ENCODE peak calls at places on chromosomes 4 and X, in five cellular contexts. S is fibroblast of lung; Z is CD8-positive, alpha-beta T cell; G is cardiac fibroblast; E is WERI-Rb-1. Y is an unnamed sample.

GRCh38 chr4:31362756-31363155 is 642.6 kb downstream of the PCDH7 start:
- DNase-seq in S (peak), Z (no peak), G (peak), E (no peak), Y (peak)

GRCh38 chrX:44952329-44953027 is 79.5 kb downstream of the KDM6A start:
- DNase-seq in S (no peak), Z (no peak), G (no peak), E (no peak), Y (no peak)

GRCh38 chr4:81743731-81744465 is 272.2 kb upstream of the RASGEF1B start:
- DNase-seq in S (no peak), Z (no peak), G (no peak), E (peak), Y (no peak)

GRCh38 chrX:2628751-2629315 is 62.3 kb upstream of the CD99 start:
- DNase-seq in S (no peak), Z (peak), G (no peak), E (no peak), Y (no peak)

GRCh38 chr4:77601614-77602187 is 3.9 kb upstream of the CXCL13 start:
- DNase-seq in S (no peak), Z (no peak), G (no peak), E (no peak), Y (no peak)

GRCh38 chr4:187141101-187141500 is 417.4 kb upstream of the FAT1 start:
- DNase-seq in S (no peak), Z (no peak), G (no peak), E (no peak), Y (no peak)

GRCh38 chr4:72006576-72006975 is 25.2 kb upstream of the NPFFR2 start:
- DNase-seq in S (no peak), Z (no peak), G (peak), E (no peak), Y (peak)

GRCh38 chrX:153381684-153382532 is 19.2 kb downstream of the PNMA6E start:
- DNase-seq in S (peak), Z (no peak), G (peak), E (peak), Y (peak)

GRCh38 chr4:112038861-112039260 is 106.4 kb upstream of the FAM241A start:
- DNase-seq in S (no peak), Z (no peak), G (no peak), E (no peak), Y (peak)

GRCh38 chr4:64857198-64857597 is 447.9 kb upstream of the TECRL start:
- DNase-seq in S (no peak), Z (no peak), G (no peak), E (no peak), Y (no peak)

GRCh38 chrX:48971325-48972213 is at the start of gene KCND1:
- DNase-seq in S (peak), Z (no peak), G (peak), E (peak), Y (peak)

GRCh38 chr4:2843909-2844584 is 403 bp downstream of the ADD1 start:
- DNase-seq in S (peak), Z (no peak), G (peak), E (peak), Y (peak)

GRCh38 chr4:20078644-20079043 is 173.1 kb upstream of the SLIT2 start:
- DNase-seq in S (no peak), Z (no peak), G (no peak), E (no peak), Y (no peak)

GRCh38 chr4:118058955-118059354 is 24.7 kb downstream of the NDST3 start:
- DNase-seq in S (no peak), Z (no peak), G (no peak), E (no peak), Y (no peak)

GRCh38 chrX:78746496-78746895 is 1.0 kb upstream of the LPAR4 start:
- DNase-seq in S (no peak), Z (no peak), G (no peak), E (no peak), Y (no peak)

GRCh38 chr4:165834116-165834515 is 38.9 kb upstream of the TLL1 start:
- DNase-seq in S (no peak), Z (no peak), G (no peak), E (no peak), Y (no peak)

GRCh38 chrX:72073614-72074013 is 58.1 kb downstream of the RTL5 start:
- DNase-seq in S (no peak), Z (no peak), G (no peak), E (no peak), Y (no peak)

GRCh38 chr4:89307446-89308160 is at the start of gene GPRIN3:
- DNase-seq in S (peak), Z (peak), G (peak), E (peak), Y (peak)

GRCh38 chr4:161696957-161697356 is 466.8 kb downstream of the FSTL5 start:
- DNase-seq in S (no peak), Z (no peak), G (no peak), E (no peak), Y (no peak)

GRCh38 chrX:153626025-153626633 is 20.9 kb upstream of the DUSP9 start:
- DNase-seq in S (no peak), Z (no peak), G (no peak), E (no peak), Y (no peak)

GRCh38 chrX:136030357-136031225 is 45.4 kb downstream of the SLC9A6 start:
- DNase-seq in S (peak), Z (no peak), G (peak), E (no peak), Y (peak)

GRCh38 chrX:150587585-150588503 is 19.4 kb downstream of the MTM1 start:
- DNase-seq in S (peak), Z (peak), G (peak), E (peak), Y (peak)

GRCh38 chrX:115341421-115341820 is 51.9 kb downstream of the LUZP4 start:
- DNase-seq in S (no peak), Z (no peak), G (no peak), E (no peak), Y (no peak)

GRCh38 chr4:16537926-16538325 is 311.7 kb upstream of the TAPT1 start:
- DNase-seq in S (no peak), Z (no peak), G (no peak), E (no peak), Y (no peak)

GRCh38 chr4:92387459-92388069 is 83.8 kb downstream of the GRID2 start:
- DNase-seq in S (peak), Z (no peak), G (peak), E (peak), Y (peak)

GRCh38 chrX:40012800-40013682 is 84.7 kb downstream of the BCOR start:
- DNase-seq in S (peak), Z (peak), G (peak), E (peak), Y (peak)

GRCh38 chrX:119871599-119872395 is at the start of the genes NDUFA1 and RNF113A:
- DNase-seq in S (peak), Z (peak), G (peak), E (peak), Y (peak)

GRCh38 chr4:39227906-39228305 is 45.6 kb downstream of the WDR19 start:
- DNase-seq in S (no peak), Z (no peak), G (peak), E (no peak), Y (peak)

GRCh38 chrX:107747596-107748161 is 27.9 kb downstream of the TSC22D3 start:
- DNase-seq in S (peak), Z (no peak), G (peak), E (no peak), Y (peak)

GRCh38 chr4:15469402-15470148 is at the start of gene CC2D2A:
- DNase-seq in S (peak), Z (no peak), G (peak), E (peak), Y (peak)

GRCh38 chr4:86256086-86256485 is 103.8 kb downstream of the MAPK10 start:
- DNase-seq in S (no peak), Z (no peak), G (no peak), E (no peak), Y (no peak)

GRCh38 chr4:52660643-52661042 is 1.5 kb upstream of the USP46 start:
- DNase-seq in S (no peak), Z (no peak), G (no peak), E (no peak), Y (no peak)

GRCh38 chrX:73563740-73564073 is 710 bp downstream of the CHIC1 start:
- DNase-seq in S (peak), Z (no peak), G (peak), E (no peak), Y (peak)

GRCh38 chr4:140427104-140427918 is at the start of gene CLGN:
- DNase-seq in S (peak), Z (peak), G (peak), E (peak), Y (peak)

GRCh38 chr4:72076562-72076961 is 44.8 kb downstream of the NPFFR2 start:
- DNase-seq in S (no peak), Z (no peak), G (peak), E (no peak), Y (peak)

GRCh38 chrX:70434914-70435586 is 9.6 kb upstream of the DLG3 start:
- DNase-seq in S (peak), Z (no peak), G (peak), E (no peak), Y (peak)

GRCh38 chr4:70765368-70765767 is 43.6 kb downstream of the RUFY3 start:
- DNase-seq in S (no peak), Z (no peak), G (no peak), E (no peak), Y (no peak)
- H3K4me3 ChIP-seq in S (no peak), Z (no peak), G (no peak), E (no peak), Y (no peak)

GRCh38 chr4:4432341-4433125 is 45.6 kb downstream of the NSG1 start:
- DNase-seq in S (no peak), Z (no peak), G (no peak), E (no peak), Y (no peak)

GRCh38 chr4:4427478-4427870 is 40.6 kb downstream of the NSG1 start:
- DNase-seq in S (no peak), Z (no peak), G (no peak), E (no peak), Y (no peak)

GRCh38 chr4:4427886-4428285 is 41.0 kb downstream of the NSG1 start:
- DNase-seq in S (no peak), Z (peak), G (no peak), E (no peak), Y (no peak)

GRCh38 chr4:4428966-4429875 is 42.3 kb downstream of the NSG1 start:
- DNase-seq in S (no peak), Z (no peak), G (no peak), E (peak), Y (no peak)

DNA sequence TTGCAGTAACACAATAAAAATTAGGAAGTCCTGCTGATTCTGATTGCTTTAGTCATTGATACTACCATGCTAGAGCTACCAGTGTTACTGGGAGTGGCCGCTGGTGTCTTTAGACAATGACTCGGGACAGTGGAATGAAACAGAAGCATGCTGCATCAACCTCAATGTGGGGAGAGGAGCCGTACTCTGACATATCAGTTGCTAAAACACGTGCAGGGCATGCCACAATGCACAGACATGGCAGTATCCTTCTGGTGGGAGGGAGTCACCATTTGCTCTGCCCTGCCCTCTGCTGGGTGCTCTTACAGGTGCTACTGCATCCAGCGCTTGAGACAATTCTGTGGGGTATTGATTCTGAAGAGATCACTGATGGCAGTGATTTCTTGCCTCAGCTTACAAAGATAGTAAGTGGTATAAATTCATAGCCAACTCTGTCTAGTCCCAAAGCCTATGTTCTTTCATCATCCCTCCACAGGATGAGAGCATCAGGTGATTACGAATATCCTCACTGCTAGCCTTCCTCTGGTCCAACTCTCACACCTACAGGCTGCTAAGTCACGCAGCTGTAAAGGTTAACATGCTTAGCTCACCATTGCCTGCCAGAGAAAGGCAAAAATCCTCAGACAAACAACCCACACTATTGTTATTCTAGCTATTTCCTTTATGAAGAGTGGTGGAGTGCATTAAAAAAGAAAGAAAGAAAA is 43.7 kb downstream of the NSG1 start:
- DNase-seq in S (peak), Z (peak), G (peak), E (peak), Y (peak)
- TF ChIP-seq CTCF in S (peak), Z (peak), G (peak), E (peak), Y (peak)

GRCh38 chr4:74037076-74037475 is 1.4 kb downstream of the CXCL3 start:
- DNase-seq in S (no peak), Z (no peak), G (no peak), E (peak), Y (no peak)
- H3K4me3 ChIP-seq in S (no peak), Z (no peak), G (peak), E (no peak), Y (peak)

GRCh38 chr4:182749768-182750167 is 167.4 kb downstream of the DCTD start:
- DNase-seq in S (no peak), Z (no peak), G (no peak), E (no peak), Y (no peak)
- TF ChIP-seq CTCF in S (no peak), Z (no peak), G (no peak), E (no peak), Y (no peak)

GRCh38 chr4:24104173-24104572 is 214.3 kb upstream of the PPARGC1A start:
- DNase-seq in S (peak), Z (no peak), G (peak), E (no peak), Y (peak)

GRCh38 chr4:24105183-24106039 is 215.6 kb upstream of the PPARGC1A start:
- DNase-seq in S (peak), Z (no peak), G (peak), E (no peak), Y (peak)

GRCh38 chr4:24102621-24103020 is 212.8 kb upstream of the PPARGC1A start:
- DNase-seq in S (no peak), Z (no peak), G (no peak), E (no peak), Y (no peak)

DNA sequence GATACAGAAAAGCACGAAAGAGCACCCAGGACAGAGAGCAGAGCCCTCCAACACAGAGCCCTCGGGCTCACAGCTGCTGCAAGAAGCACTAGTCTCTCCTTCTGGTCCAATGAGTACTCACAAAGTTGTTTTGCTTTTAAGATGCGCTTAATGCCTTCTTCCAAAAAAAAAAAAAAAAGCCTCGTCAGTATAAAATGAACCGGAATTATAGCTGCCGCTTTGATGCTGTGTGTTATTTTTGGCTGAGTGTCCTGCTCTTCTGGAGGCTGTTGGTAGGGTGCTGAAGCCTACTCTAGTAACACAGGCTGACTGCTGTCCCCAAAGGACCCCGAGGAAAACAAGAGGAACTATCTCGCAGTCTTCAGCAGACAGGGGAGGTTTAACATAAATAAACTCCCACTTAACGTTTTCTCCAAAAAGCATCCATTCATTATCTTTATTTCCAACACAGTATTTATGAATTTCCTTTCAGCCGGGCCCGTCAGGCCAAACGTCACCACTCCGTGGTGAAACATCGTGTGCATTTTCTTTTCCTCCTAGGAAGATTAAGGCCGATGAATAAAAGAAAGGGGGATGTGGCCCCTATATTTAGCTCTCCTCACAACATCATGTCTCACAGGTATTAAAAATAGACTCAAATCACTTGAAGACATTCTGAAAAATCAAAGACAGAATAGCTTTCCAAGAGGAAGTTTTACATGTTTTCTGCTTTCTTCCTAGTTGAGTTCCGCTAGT is 213.8 kb upstream of the PPARGC1A start:
- DNase-seq in S (peak), Z (no peak), G (peak), E (no peak), Y (peak)
- H3K4me3 ChIP-seq in S (no peak), Z (no peak), G (no peak), E (no peak), Y (no peak)